ENCODE peak calls at places on chromosomes 11 and 22, in eight cellular contexts. P is GM23338, L is cardiac fibroblast, D is heart left ventricle, F is foreskin fibroblast, U is brain microvascular endothelial cell, H is pancreas, K is heart right ventricle. I is an unnamed sample.
A peak's percentile ranks its signal among the peaks of the same experiment; 100 is the strongest.

GRCh38 chr11:118295199-118295598 is 9.3 kb upstream of the CD3E start:
- DNase-seq in L (no peak), U (no peak), H (no peak), D (no peak), K (no peak), F (no peak), P (peak; percentile 74), I (no peak)

GRCh38 chr11:68263444-68264035 is 8.2 kb downstream of the C11orf24 start:
- DNase-seq in F (no peak), U (no peak), K (no peak), H (no peak), D (no peak), L (no peak), P (no peak), I (no peak)

GRCh38 chr22:36281726-36282077 is 28.8 kb downstream of the APOL1 start:
- DNase-seq in D (no peak), H (no peak), K (no peak), U (no peak), P (no peak), L (no peak), F (no peak), I (no peak)

GRCh38 chr22:42868751-42869251 is 11.7 kb upstream of the ARFGAP3 start:
- DNase-seq in L (no peak), D (peak; percentile 78), F (no peak), H (peak; percentile 90), U (no peak), P (no peak), K (peak; percentile 62), I (no peak)

GRCh38 chr11:113048820-113049555 is 87.8 kb downstream of the NCAM1 start:
- DNase-seq in D (no peak), P (no peak), F (peak; percentile 42), K (no peak), U (no peak), L (peak; percentile 26), H (no peak), I (peak; percentile 51)

GRCh38 chr11:3037041-3037944 is 19.9 kb downstream of the CARS1 start:
- DNase-seq in L (peak; percentile 80), F (peak; percentile 86), D (peak; percentile 80), U (peak; percentile 63), K (peak; percentile 80), H (peak; percentile 56), P (peak; percentile 96), I (peak; percentile 74)

GRCh38 chr11:72013765-72014711 is 15.3 kb downstream of the IL18BP start:
- DNase-seq in F (no peak), K (no peak), D (no peak), L (no peak), U (no peak), H (no peak), P (no peak), I (no peak)

GRCh38 chr11:23313001-23313400 is 452.7 kb upstream of the CCDC179 start:
- DNase-seq in K (no peak), L (no peak), H (no peak), D (no peak), U (no peak), P (no peak), F (no peak), I (no peak)

GRCh38 chr11:42521994-42522393 is 789.8 kb upstream of the API5 start:
- DNase-seq in H (no peak), L (peak; percentile 77), P (no peak), K (no peak), F (no peak), U (peak; percentile 91), D (no peak), I (peak; percentile 56)

GRCh38 chr11:85798361-85798760 is 12.6 kb downstream of the SYTL2 start:
- DNase-seq in D (no peak), F (no peak), K (no peak), H (no peak), P (no peak), U (no peak), L (no peak), I (no peak)

GRCh38 chr11:46351606-46352005 is 4.3 kb downstream of the DGKZ start:
- DNase-seq in P (no peak), F (no peak), L (no peak), K (no peak), D (no peak), U (no peak), H (peak; percentile 63), I (no peak)

GRCh38 chr11:115724709-115725108 is 220.5 kb upstream of the CADM1 start:
- DNase-seq in F (no peak), D (no peak), H (no peak), L (no peak), P (no peak), U (no peak), K (no peak), I (no peak)

GRCh38 chr11:70203749-70204465 is 811 bp downstream of the FADD start:
- DNase-seq in H (peak; percentile 43), K (peak; percentile 79), L (peak; percentile 95), F (peak; percentile 95), P (peak; percentile 50), D (peak; percentile 67), U (peak; percentile 95), I (peak; percentile 88)

GRCh38 chr11:64146036-64146943 is 19.6 kb downstream of the MACROD1 start:
- DNase-seq in P (peak; percentile 88), F (peak; percentile 65), H (peak; percentile 53), K (no peak), D (peak; percentile 52), L (peak; percentile 53), U (peak; percentile 23), I (peak; percentile 51)

GRCh38 chr22:19368876-19369275 is 62.7 kb downstream of the HIRA start:
- DNase-seq in L (no peak), H (no peak), F (no peak), D (no peak), K (no peak), U (no peak), P (no peak), I (no peak)

GRCh38 chr11:94877446-94878200 is 95.7 kb downstream of the CWC15 start:
- DNase-seq in H (no peak), F (no peak), P (no peak), U (peak; percentile 28), K (no peak), L (no peak), D (peak; percentile 44), I (peak; percentile 64)

GRCh38 chr22:22015631-22016030 is 33.0 kb upstream of the TOP3B start:
- DNase-seq in U (no peak), F (no peak), D (no peak), P (no peak), L (no peak), K (no peak), H (no peak), I (no peak)

DNA sequence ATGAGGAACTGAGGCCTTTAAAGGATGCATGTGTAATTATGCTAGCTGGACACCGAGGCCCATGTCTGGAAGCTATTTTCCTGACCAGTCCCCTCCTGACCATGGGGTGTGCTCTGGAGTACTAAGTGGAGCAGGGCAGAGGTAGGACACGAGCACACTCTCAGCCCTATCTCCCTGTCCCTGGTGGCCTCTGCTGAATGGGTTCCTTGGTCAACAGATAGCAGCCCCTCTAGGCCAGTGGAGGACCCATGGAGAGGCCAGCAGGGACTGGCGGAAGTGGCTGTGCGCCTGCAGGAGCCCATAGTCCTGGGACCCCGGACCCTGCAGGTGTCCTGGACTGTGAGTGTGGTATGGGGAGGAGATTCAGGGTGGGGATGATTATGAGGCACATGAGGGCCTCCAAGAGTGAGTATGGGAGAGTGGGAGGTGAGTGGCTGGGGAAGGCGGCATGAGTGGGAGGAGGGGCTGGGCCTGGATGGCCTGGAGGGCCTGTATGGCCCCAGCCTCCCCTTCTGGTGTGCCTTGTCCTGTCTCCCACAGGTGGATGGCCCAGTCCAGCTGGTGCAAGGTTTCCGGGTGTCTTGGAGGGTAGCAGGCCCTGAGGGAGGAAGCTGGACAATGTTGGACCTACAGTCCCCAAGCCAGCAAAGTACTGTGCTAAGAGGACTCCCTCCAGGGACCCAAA is 9.5 kb downstream of the ROBO3 start:
- DNase-seq in F (no peak), U (no peak), P (no peak), H (no peak), D (peak; percentile 13), L (no peak), K (no peak), I (no peak)
- TF ChIP-seq CTCF in F (no peak), U (no peak), P (no peak), H (no peak), D (no peak), L (no peak), K (no peak), I (no peak)

DNA sequence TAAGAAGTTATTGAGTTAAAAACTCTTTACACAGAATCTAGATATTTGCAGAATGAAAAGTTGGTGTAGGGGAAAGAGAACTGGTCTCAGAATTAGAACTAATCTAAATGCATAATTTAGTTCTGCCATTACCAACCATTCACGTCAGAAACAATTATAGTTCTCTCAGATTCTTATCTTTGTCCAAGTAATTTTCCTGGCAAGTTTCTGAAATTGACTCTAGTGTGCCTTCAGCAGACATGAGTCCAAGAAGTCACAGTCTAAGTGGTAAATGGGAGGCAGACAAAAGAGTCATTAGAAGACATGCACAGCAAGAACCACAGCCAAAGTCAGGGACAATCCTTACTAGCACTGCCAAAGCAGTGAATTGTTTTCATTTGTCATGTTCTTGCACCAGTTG is 1870.1 kb downstream of the LRRC4C start:
- DNase-seq in H (no peak), P (no peak), L (no peak), K (no peak), U (no peak), F (no peak), D (no peak), I (no peak)
- H3K4me3 ChIP-seq in H (no peak overlapping the region), P (no peak overlapping the region), L (no peak overlapping the region), K (no peak overlapping the region), U (no peak overlapping the region), F (no peak overlapping the region), D (no peak overlapping the region), I (no peak overlapping the region)

DNA sequence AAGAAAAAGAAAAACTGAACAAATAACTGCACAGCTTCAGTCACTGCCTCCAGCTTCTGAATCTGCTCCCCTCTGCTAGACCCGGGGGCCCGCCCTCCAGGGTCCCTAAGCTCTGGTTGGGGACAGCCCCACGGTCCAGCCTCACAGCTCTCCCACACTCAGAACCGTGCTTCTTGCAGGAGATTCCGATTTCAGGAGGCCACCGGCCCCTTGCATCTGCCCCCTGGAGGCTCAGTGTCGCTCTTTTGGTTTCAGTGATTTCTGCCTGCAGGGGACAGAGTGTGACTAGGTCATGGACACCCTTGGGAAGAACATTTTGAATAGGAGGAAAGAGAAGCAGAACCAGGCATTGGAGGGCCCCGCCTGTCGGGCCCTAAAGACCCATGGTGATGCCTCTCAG is 23.1 kb upstream of the RPS3 start:
- DNase-seq in F (no peak), U (no peak), L (no peak), H (no peak), K (no peak), P (peak; percentile 44), D (no peak), I (no peak)
- TF ChIP-seq CTCF in F (no peak), U (peak; percentile 53), L (no peak), H (no peak), K (no peak), P (peak; percentile 38), D (no peak), I (no peak)

DNA sequence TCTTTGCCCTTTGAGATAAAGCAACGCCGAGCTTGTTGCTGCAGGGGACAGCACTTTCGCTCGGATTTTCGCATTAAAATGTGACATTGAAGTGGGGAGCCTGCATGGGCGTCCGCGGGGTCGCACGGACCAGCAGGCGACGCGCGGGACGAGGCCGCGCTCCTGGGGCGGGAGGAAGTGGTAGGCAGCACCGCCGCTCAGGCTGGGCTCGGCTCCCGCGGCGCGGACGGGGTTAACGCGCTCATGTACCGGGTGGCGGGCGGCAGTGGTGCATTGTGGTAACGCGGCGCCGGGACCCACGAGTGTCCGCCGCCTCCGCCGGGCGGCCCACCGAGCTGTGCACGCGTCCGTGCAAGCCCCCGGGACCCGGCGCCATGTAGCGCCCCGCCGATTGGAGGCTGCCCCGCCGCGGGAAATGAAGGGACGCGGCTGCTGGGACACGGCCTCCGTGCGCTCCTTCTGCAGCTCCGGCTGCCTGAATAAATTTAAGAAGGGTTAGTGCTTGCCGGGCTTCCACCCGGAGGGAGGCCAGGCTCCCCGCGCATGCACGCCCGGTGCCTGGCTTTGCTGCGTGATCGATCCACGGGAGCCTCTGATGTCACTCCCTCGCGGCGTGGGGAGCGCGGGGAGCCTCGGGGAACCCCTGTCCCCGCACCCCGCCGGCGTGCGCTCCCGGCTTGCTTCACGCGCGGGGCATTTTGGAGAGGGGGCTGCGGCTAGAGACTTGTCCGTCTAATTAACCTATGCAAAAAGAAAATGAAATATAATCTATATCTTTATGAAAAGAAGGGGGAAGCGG is 127.7 kb downstream of the OSBP2 start:
- DNase-seq in F (peak; percentile 41), K (no peak), D (no peak), H (no peak), U (no peak), P (peak; percentile 57), L (no peak), I (no peak)
- H3K4me3 ChIP-seq in F (peak overlapping the region; percentile 41), K (peak overlapping the region; percentile 47), D (peak overlapping the region; percentile 46), H (peak overlapping the region; percentile 50), U (peak overlapping the region; percentile 46), P (peak overlapping the region; percentile 72), L (peak overlapping the region; percentile 52), I (peak overlapping the region; percentile 22)

I was measured in fibroblast of pulmonary artery.